ENCODE peak calls at places on chromosome 2, in six cellular contexts. One of them, this sample, is unnamed. For H3K4me1, the result is how much of the 10 kb centered on the place peaks cover.

GRCh38 chr2:134739879-134740301 is 21.1 kb upstream of the TMEM163 start:
- DNase-seq in K562: no peak
- DNase-seq in HCT116: no peak
- DNase-seq in SK-N-SH: no peak
- DNase-seq in GM12878: peak
- DNase-seq in HepG2: no peak
- DNase-seq in this sample: no peak

GRCh38 chr2:195984951-195985726 is 83.5 kb downstream of the DNAH7 start:
- DNase-seq in K562: no peak
- DNase-seq in HCT116: no peak
- DNase-seq in SK-N-SH: no peak
- DNase-seq in GM12878: no peak
- DNase-seq in HepG2: no peak
- DNase-seq in this sample: no peak

GRCh38 chr2:100960688-100961087 is 41.4 kb upstream of the RPL31 start:
- DNase-seq in K562: no peak
- DNase-seq in HCT116: no peak
- DNase-seq in SK-N-SH: no peak
- DNase-seq in GM12878: no peak
- DNase-seq in HepG2: no peak
- DNase-seq in this sample: no peak

GRCh38 chr2:117835990-117836760 is 21.7 kb downstream of the DDX18 start:
- DNase-seq in K562: peak
- DNase-seq in HCT116: no peak
- DNase-seq in SK-N-SH: peak
- DNase-seq in GM12878: no peak
- DNase-seq in HepG2: peak
- DNase-seq in this sample: no peak

GRCh38 chr2:38708900-38709321 is 42.2 kb downstream of the SRSF7 start:
- DNase-seq in K562: peak
- DNase-seq in HCT116: no peak
- DNase-seq in SK-N-SH: no peak
- DNase-seq in GM12878: no peak
- DNase-seq in HepG2: no peak
- DNase-seq in this sample: no peak

GRCh38 chr2:96145028-96145939 is at the start of gene DUSP2:
- DNase-seq in K562: no peak
- DNase-seq in HCT116: peak
- DNase-seq in SK-N-SH: no peak
- DNase-seq in GM12878: peak
- DNase-seq in HepG2: no peak
- DNase-seq in this sample: no peak

GRCh38 chr2:219031005-219031738 is 10.1 kb downstream of the CFAP65 start:
- DNase-seq in K562: no peak
- DNase-seq in HCT116: no peak
- DNase-seq in SK-N-SH: no peak
- DNase-seq in GM12878: no peak
- DNase-seq in HepG2: no peak
- DNase-seq in this sample: no peak

GRCh38 chr2:168256448-168256847 is 9.1 kb upstream of the STK39 start:
- DNase-seq in K562: no peak
- DNase-seq in HCT116: no peak
- DNase-seq in SK-N-SH: no peak
- DNase-seq in GM12878: no peak
- DNase-seq in HepG2: peak
- DNase-seq in this sample: no peak

GRCh38 chr2:132503621-132504200 is 87.1 kb downstream of the GPR39 start:
- DNase-seq in K562: peak
- DNase-seq in HCT116: no peak
- DNase-seq in SK-N-SH: no peak
- DNase-seq in GM12878: no peak
- DNase-seq in HepG2: no peak
- DNase-seq in this sample: no peak

GRCh38 chr2:168889635-168890005 is 610 bp downstream of the SPC25 start:
- DNase-seq in K562: peak
- DNase-seq in HCT116: no peak
- DNase-seq in SK-N-SH: no peak
- DNase-seq in GM12878: no peak
- DNase-seq in HepG2: peak
- DNase-seq in this sample: no peak

GRCh38 chr2:27795093-27795834 is 23.7 kb downstream of the MRPL33 start:
- DNase-seq in K562: no peak
- DNase-seq in HCT116: no peak
- DNase-seq in SK-N-SH: no peak
- DNase-seq in GM12878: no peak
- DNase-seq in HepG2: peak
- DNase-seq in this sample: no peak

GRCh38 chr2:163191372-163191771 is 352.8 kb upstream of the KCNH7 start:
- DNase-seq in K562: peak
- DNase-seq in HCT116: peak
- DNase-seq in SK-N-SH: peak
- DNase-seq in GM12878: no peak
- DNase-seq in HepG2: peak
- DNase-seq in this sample: no peak

GRCh38 chr2:23363831-23364230 is 21.1 kb upstream of the KLHL29 start:
- DNase-seq in K562: no peak
- DNase-seq in HCT116: no peak
- DNase-seq in SK-N-SH: peak
- DNase-seq in GM12878: no peak
- DNase-seq in HepG2: no peak
- DNase-seq in this sample: no peak

GRCh38 chr2:84953535-84953934 is 17.4 kb upstream of the KCMF1 start:
- DNase-seq in K562: no peak
- DNase-seq in HCT116: no peak
- DNase-seq in SK-N-SH: no peak
- DNase-seq in GM12878: no peak
- DNase-seq in HepG2: peak
- DNase-seq in this sample: no peak

GRCh38 chr2:71606244-71606643 is 152.9 kb downstream of the DYSF start:
- DNase-seq in K562: peak
- DNase-seq in HCT116: no peak
- DNase-seq in SK-N-SH: peak
- DNase-seq in GM12878: no peak
- DNase-seq in HepG2: no peak
- DNase-seq in this sample: no peak

GRCh38 chr2:196183528-196184231 is 12.3 kb upstream of the STK17B start:
- DNase-seq in K562: no peak
- DNase-seq in HCT116: no peak
- DNase-seq in SK-N-SH: no peak
- DNase-seq in GM12878: no peak
- DNase-seq in HepG2: no peak
- DNase-seq in this sample: no peak

GRCh38 chr2:223580951-223581350 is 21.2 kb downstream of the SCG2 start:
- DNase-seq in K562: no peak
- DNase-seq in HCT116: no peak
- DNase-seq in SK-N-SH: peak
- DNase-seq in GM12878: no peak
- DNase-seq in HepG2: no peak
- DNase-seq in this sample: no peak

GRCh38 chr2:197838036-197838435 is 33.6 kb downstream of the PLCL1 start:
- DNase-seq in K562: no peak
- DNase-seq in HCT116: no peak
- DNase-seq in SK-N-SH: no peak
- DNase-seq in GM12878: peak
- DNase-seq in HepG2: no peak
- DNase-seq in this sample: no peak

GRCh38 chr2:218555527-218555926 is 12.6 kb downstream of the USP37 start:
- DNase-seq in K562: no peak
- DNase-seq in HCT116: no peak
- DNase-seq in SK-N-SH: no peak
- DNase-seq in GM12878: no peak
- DNase-seq in HepG2: no peak
- DNase-seq in this sample: no peak

GRCh38 chr2:27096748-27097297 is 10.3 kb downstream of the KHK start:
- DNase-seq in K562: no peak
- DNase-seq in HCT116: no peak
- DNase-seq in SK-N-SH: peak
- DNase-seq in GM12878: no peak
- DNase-seq in HepG2: no peak
- DNase-seq in this sample: no peak

GRCh38 chr2:239227111-239227581 is 173.7 kb downstream of the HDAC4 start:
- DNase-seq in K562: no peak
- DNase-seq in HCT116: no peak
- DNase-seq in SK-N-SH: no peak
- DNase-seq in GM12878: no peak
- DNase-seq in HepG2: no peak
- DNase-seq in this sample: no peak

GRCh38 chr2:149686677-149687427 is 99.3 kb upstream of the MMADHC start:
- DNase-seq in K562: no peak
- DNase-seq in HCT116: no peak
- DNase-seq in SK-N-SH: peak
- DNase-seq in GM12878: no peak
- DNase-seq in HepG2: no peak
- DNase-seq in this sample: no peak

GRCh38 chr2:42386684-42387083 is 25.7 kb upstream of the COX7A2L start:
- DNase-seq in K562: peak
- DNase-seq in HCT116: peak
- DNase-seq in SK-N-SH: peak
- DNase-seq in GM12878: no peak
- DNase-seq in HepG2: peak
- DNase-seq in this sample: no peak

GRCh38 chr2:43210467-43211303 is 15.7 kb downstream of the ZFP36L2 start:
- DNase-seq in K562: peak
- DNase-seq in HCT116: no peak
- DNase-seq in SK-N-SH: no peak
- DNase-seq in GM12878: no peak
- DNase-seq in HepG2: peak
- DNase-seq in this sample: no peak

DNA sequence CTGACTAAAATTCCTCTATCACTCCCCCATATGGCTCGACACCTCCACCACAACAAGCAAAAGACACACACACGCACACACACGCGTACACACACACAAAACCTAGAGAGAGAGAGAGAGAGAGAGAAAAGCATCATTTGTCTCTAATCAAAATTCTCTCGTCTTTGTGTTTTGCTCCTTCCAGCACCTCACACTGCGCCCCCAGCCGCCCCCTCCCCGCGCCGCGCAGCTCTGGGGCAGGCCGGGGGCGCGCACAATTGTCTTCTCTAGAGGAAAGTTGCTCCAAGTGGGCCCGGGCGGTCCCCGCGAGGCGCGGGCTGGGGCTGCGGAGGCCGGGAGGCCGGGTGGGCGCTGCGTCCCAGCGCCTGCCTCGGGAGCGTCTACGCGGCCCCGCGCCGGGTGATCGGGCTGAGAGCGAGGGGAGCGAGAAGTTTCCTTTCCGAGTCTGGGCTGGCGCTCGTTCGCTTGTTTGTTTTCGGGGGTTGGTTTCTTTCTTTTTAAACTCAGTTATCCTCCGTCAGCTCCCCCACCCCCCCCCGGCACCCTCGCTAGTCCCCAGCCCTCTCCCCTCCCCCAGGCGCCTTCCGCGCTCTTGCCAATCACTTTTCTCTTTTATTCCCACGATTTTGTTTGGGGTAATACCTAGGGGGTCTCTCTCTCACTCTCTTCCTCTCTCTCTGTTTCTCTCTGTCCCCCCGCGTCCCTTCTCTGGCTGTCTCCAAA is 4.1 kb downstream of the ZEB2 start:
- DNase-seq in K562: peak
- DNase-seq in HCT116: no peak
- DNase-seq in SK-N-SH: peak
- DNase-seq in GM12878: no peak
- DNase-seq in HepG2: no peak
- DNase-seq in this sample: no peak
- H3K4me1 ChIP-seq in K562: under half
- H3K4me1 ChIP-seq in HCT116: under half
- H3K4me1 ChIP-seq in SK-N-SH: under half
- H3K4me1 ChIP-seq in GM12878: under half
- H3K4me1 ChIP-seq in HepG2: under half
- H3K4me1 ChIP-seq in this sample: under half

GRCh38 chr2:160538115-160538514 is 44.5 kb upstream of the RBMS1 start:
- DNase-seq in K562: no peak
- DNase-seq in HCT116: no peak
- DNase-seq in SK-N-SH: no peak
- DNase-seq in GM12878: no peak
- DNase-seq in HepG2: no peak
- DNase-seq in this sample: no peak

GRCh38 chr2:160532388-160532787 is 38.8 kb upstream of the RBMS1 start:
- DNase-seq in K562: no peak
- DNase-seq in HCT116: no peak
- DNase-seq in SK-N-SH: no peak
- DNase-seq in GM12878: no peak
- DNase-seq in HepG2: no peak
- DNase-seq in this sample: no peak

GRCh38 chr2:160534996-160535395 is 41.4 kb upstream of the RBMS1 start:
- DNase-seq in K562: no peak
- DNase-seq in HCT116: no peak
- DNase-seq in SK-N-SH: no peak
- DNase-seq in GM12878: no peak
- DNase-seq in HepG2: no peak
- DNase-seq in this sample: no peak

GRCh38 chr2:160534249-160534648 is 40.6 kb upstream of the RBMS1 start:
- DNase-seq in K562: no peak
- DNase-seq in HCT116: no peak
- DNase-seq in SK-N-SH: no peak
- DNase-seq in GM12878: no peak
- DNase-seq in HepG2: no peak
- DNase-seq in this sample: no peak

GRCh38 chr2:160533482-160533881 is 39.9 kb upstream of the RBMS1 start:
- DNase-seq in K562: no peak
- DNase-seq in HCT116: no peak
- DNase-seq in SK-N-SH: no peak
- DNase-seq in GM12878: no peak
- DNase-seq in HepG2: no peak
- DNase-seq in this sample: no peak
- TF ChIP-seq SIN3A in K562: no peak
- TF ChIP-seq SIN3A in HCT116: no peak
- TF ChIP-seq SIN3A in SK-N-SH: no peak
- TF ChIP-seq SIN3A in GM12878: no peak
- TF ChIP-seq SIN3A in HepG2: no peak
- TF ChIP-seq SIN3A in this sample: no peak

GRCh38 chr2:75569546-75569945 is 8.8 kb upstream of the EVA1A start:
- DNase-seq in K562: no peak
- DNase-seq in HCT116: no peak
- DNase-seq in SK-N-SH: no peak
- DNase-seq in GM12878: no peak
- DNase-seq in HepG2: no peak
- DNase-seq in this sample: no peak
- TF ChIP-seq REST in K562: no peak
- TF ChIP-seq REST in HCT116: no peak
- TF ChIP-seq REST in SK-N-SH: no peak
- TF ChIP-seq REST in GM12878: no peak
- TF ChIP-seq REST in HepG2: no peak
- TF ChIP-seq REST in this sample: no peak

GRCh38 chr2:36357506-36358316 is 2.1 kb downstream of the CRIM1 start:
- DNase-seq in K562: no peak
- DNase-seq in HCT116: peak
- DNase-seq in SK-N-SH: peak
- DNase-seq in GM12878: no peak
- DNase-seq in HepG2: peak
- DNase-seq in this sample: no peak

GRCh38 chr2:36358317-36358659 is 2.7 kb downstream of the CRIM1 start:
- DNase-seq in K562: no peak
- DNase-seq in HCT116: no peak
- DNase-seq in SK-N-SH: no peak
- DNase-seq in GM12878: no peak
- DNase-seq in HepG2: no peak
- DNase-seq in this sample: no peak

GRCh38 chr2:36360063-36360462 is 4.5 kb downstream of the CRIM1 start:
- DNase-seq in K562: no peak
- DNase-seq in HCT116: no peak
- DNase-seq in SK-N-SH: no peak
- DNase-seq in GM12878: no peak
- DNase-seq in HepG2: no peak
- DNase-seq in this sample: no peak

GRCh38 chr2:36360834-36361233 is 5.3 kb downstream of the CRIM1 start:
- DNase-seq in K562: no peak
- DNase-seq in HCT116: no peak
- DNase-seq in SK-N-SH: no peak
- DNase-seq in GM12878: no peak
- DNase-seq in HepG2: no peak
- DNase-seq in this sample: no peak

GRCh38 chr2:36359006-36359580 is 3.5 kb downstream of the CRIM1 start:
- DNase-seq in K562: no peak
- DNase-seq in HCT116: no peak
- DNase-seq in SK-N-SH: peak
- DNase-seq in GM12878: no peak
- DNase-seq in HepG2: no peak
- DNase-seq in this sample: no peak
- H3K4me1 ChIP-seq in K562: under half
- H3K4me1 ChIP-seq in HCT116: under half
- H3K4me1 ChIP-seq in SK-N-SH: under half
- H3K4me1 ChIP-seq in GM12878: under half
- H3K4me1 ChIP-seq in HepG2: half or more
- H3K4me1 ChIP-seq in this sample: half or more

This sample was measured in Panc1.